ENCODE peak calls at places on chromosome 22, in six cellular contexts. One of them, this sample, is unnamed. For H3K4me1, the result is how much of the 10 kb centered on the place peaks cover.

GRCh38 chr22:43262990-43263644 is 76.2 kb upstream of the TTLL12 start:
- DNase-seq in psoas muscle: no peak
- DNase-seq in fibroblast of lung: no peak
- DNase-seq in neural progenitor cell: no peak
- DNase-seq in GM12878: peak
- DNase-seq in heart left ventricle: peak
- DNase-seq in this sample: peak

GRCh38 chr22:44261164-44261860 is 51.4 kb downstream of the SHISAL1 start:
- DNase-seq in psoas muscle: no peak
- DNase-seq in GM12878: no peak
- DNase-seq in fibroblast of lung: no peak
- DNase-seq in heart left ventricle: peak
- DNase-seq in neural progenitor cell: no peak
- DNase-seq in this sample: peak

GRCh38 chr22:27850000-27850465 is 48.5 kb upstream of the MN1 start:
- DNase-seq in psoas muscle: no peak
- DNase-seq in GM12878: no peak
- DNase-seq in neural progenitor cell: peak
- DNase-seq in fibroblast of lung: peak
- DNase-seq in heart left ventricle: peak
- DNase-seq in this sample: peak

GRCh38 chr22:50677493-50678217 is 5.0 kb downstream of the SHANK3 start:
- DNase-seq in fibroblast of lung: no peak
- DNase-seq in neural progenitor cell: no peak
- DNase-seq in heart left ventricle: no peak
- DNase-seq in psoas muscle: no peak
- DNase-seq in GM12878: no peak
- DNase-seq in this sample: no peak

GRCh38 chr22:38733329-38734202 is 22.2 kb downstream of the SUN2 start:
- DNase-seq in fibroblast of lung: peak
- DNase-seq in heart left ventricle: no peak
- DNase-seq in GM12878: no peak
- DNase-seq in neural progenitor cell: peak
- DNase-seq in psoas muscle: peak
- DNase-seq in this sample: peak

GRCh38 chr22:18076060-18076497 is 1.7 kb upstream of the PEX26 start:
- DNase-seq in neural progenitor cell: peak
- DNase-seq in heart left ventricle: peak
- DNase-seq in fibroblast of lung: peak
- DNase-seq in psoas muscle: peak
- DNase-seq in GM12878: no peak
- DNase-seq in this sample: peak

GRCh38 chr22:30283342-30283741 is 6.0 kb downstream of the CASTOR1 start:
- DNase-seq in fibroblast of lung: no peak
- DNase-seq in neural progenitor cell: no peak
- DNase-seq in psoas muscle: no peak
- DNase-seq in GM12878: no peak
- DNase-seq in heart left ventricle: no peak
- DNase-seq in this sample: no peak

GRCh38 chr22:38305481-38306448 is 11.5 kb downstream of the CSNK1E start:
- DNase-seq in fibroblast of lung: peak
- DNase-seq in neural progenitor cell: peak
- DNase-seq in heart left ventricle: no peak
- DNase-seq in GM12878: peak
- DNase-seq in psoas muscle: no peak
- DNase-seq in this sample: no peak

GRCh38 chr22:27719535-27720227 is 81.9 kb downstream of the MN1 start:
- DNase-seq in fibroblast of lung: peak
- DNase-seq in psoas muscle: peak
- DNase-seq in GM12878: no peak
- DNase-seq in neural progenitor cell: no peak
- DNase-seq in heart left ventricle: peak
- DNase-seq in this sample: no peak

GRCh38 chr22:17742528-17742902 is 31.8 kb downstream of the BID start:
- DNase-seq in psoas muscle: peak
- DNase-seq in heart left ventricle: peak
- DNase-seq in GM12878: no peak
- DNase-seq in neural progenitor cell: peak
- DNase-seq in fibroblast of lung: peak
- DNase-seq in this sample: peak

GRCh38 chr22:38610234-38610633 is 40.3 kb upstream of the DMC1 start:
- DNase-seq in GM12878: no peak
- DNase-seq in fibroblast of lung: no peak
- DNase-seq in heart left ventricle: no peak
- DNase-seq in psoas muscle: no peak
- DNase-seq in neural progenitor cell: no peak
- DNase-seq in this sample: no peak

GRCh38 chr22:44219101-44219870 is 38.6 kb downstream of the PARVG start:
- DNase-seq in neural progenitor cell: no peak
- DNase-seq in GM12878: no peak
- DNase-seq in fibroblast of lung: no peak
- DNase-seq in psoas muscle: no peak
- DNase-seq in heart left ventricle: no peak
- DNase-seq in this sample: no peak

GRCh38 chr22:31695423-31695822 is 33.4 kb upstream of the PISD start:
- DNase-seq in fibroblast of lung: no peak
- DNase-seq in GM12878: no peak
- DNase-seq in neural progenitor cell: no peak
- DNase-seq in psoas muscle: no peak
- DNase-seq in heart left ventricle: no peak
- DNase-seq in this sample: no peak

GRCh38 chr22:32557424-32557823 is 82.8 kb downstream of the FBXO7 start:
- DNase-seq in fibroblast of lung: no peak
- DNase-seq in GM12878: no peak
- DNase-seq in heart left ventricle: no peak
- DNase-seq in psoas muscle: no peak
- DNase-seq in neural progenitor cell: no peak
- DNase-seq in this sample: no peak

GRCh38 chr22:44623771-44624510 is 78.1 kb upstream of the PRR5 start:
- DNase-seq in heart left ventricle: no peak
- DNase-seq in neural progenitor cell: peak
- DNase-seq in psoas muscle: no peak
- DNase-seq in fibroblast of lung: peak
- DNase-seq in GM12878: no peak
- DNase-seq in this sample: no peak

GRCh38 chr22:41201146-41201545 is 4.0 kb upstream of the L3MBTL2 start:
- DNase-seq in neural progenitor cell: no peak
- DNase-seq in psoas muscle: no peak
- DNase-seq in fibroblast of lung: no peak
- DNase-seq in GM12878: no peak
- DNase-seq in heart left ventricle: no peak
- DNase-seq in this sample: no peak

GRCh38 chr22:48713266-48714205 is 1114.1 kb downstream of the BRD1 start:
- DNase-seq in psoas muscle: no peak
- DNase-seq in GM12878: no peak
- DNase-seq in fibroblast of lung: peak
- DNase-seq in heart left ventricle: no peak
- DNase-seq in neural progenitor cell: no peak
- DNase-seq in this sample: no peak

GRCh38 chr22:29270475-29271271 is 2.6 kb downstream of the EWSR1 start:
- DNase-seq in psoas muscle: no peak
- DNase-seq in fibroblast of lung: peak
- DNase-seq in neural progenitor cell: peak
- DNase-seq in heart left ventricle: no peak
- DNase-seq in GM12878: no peak
- DNase-seq in this sample: no peak

GRCh38 chr22:30435674-30436126 is 10.1 kb downstream of the MTFP1 start:
- DNase-seq in psoas muscle: no peak
- DNase-seq in neural progenitor cell: no peak
- DNase-seq in fibroblast of lung: no peak
- DNase-seq in GM12878: no peak
- DNase-seq in heart left ventricle: peak
- DNase-seq in this sample: peak

GRCh38 chr22:19885841-19886592 is 31.3 kb upstream of the GNB1L start:
- DNase-seq in fibroblast of lung: no peak
- DNase-seq in heart left ventricle: no peak
- DNase-seq in neural progenitor cell: no peak
- DNase-seq in GM12878: no peak
- DNase-seq in psoas muscle: peak
- DNase-seq in this sample: peak

GRCh38 chr22:19889951-19890350 is 35.3 kb upstream of the GNB1L start:
- DNase-seq in GM12878: no peak
- DNase-seq in heart left ventricle: no peak
- DNase-seq in psoas muscle: peak
- DNase-seq in neural progenitor cell: no peak
- DNase-seq in fibroblast of lung: no peak
- DNase-seq in this sample: peak

GRCh38 chr22:19887251-19887985 is 32.7 kb upstream of the GNB1L start:
- DNase-seq in neural progenitor cell: no peak
- DNase-seq in fibroblast of lung: no peak
- DNase-seq in GM12878: no peak
- DNase-seq in heart left ventricle: no peak
- DNase-seq in psoas muscle: peak
- DNase-seq in this sample: peak

GRCh38 chr22:19886605-19887250 is 32.1 kb upstream of the GNB1L start:
- DNase-seq in neural progenitor cell: no peak
- DNase-seq in heart left ventricle: no peak
- DNase-seq in fibroblast of lung: peak
- DNase-seq in GM12878: no peak
- DNase-seq in psoas muscle: peak
- DNase-seq in this sample: no peak

GRCh38 chr22:19888131-19888746 is 33.6 kb upstream of the GNB1L start:
- DNase-seq in psoas muscle: peak
- DNase-seq in GM12878: no peak
- DNase-seq in neural progenitor cell: no peak
- DNase-seq in fibroblast of lung: no peak
- DNase-seq in heart left ventricle: no peak
- DNase-seq in this sample: peak
- H3K4me1 ChIP-seq in psoas muscle: under half
- H3K4me1 ChIP-seq in GM12878: under half
- H3K4me1 ChIP-seq in neural progenitor cell: under half
- H3K4me1 ChIP-seq in fibroblast of lung: under half
- H3K4me1 ChIP-seq in heart left ventricle: under half
- H3K4me1 ChIP-seq in this sample: under half

GRCh38 chr22:46588279-46589140 is 31.7 kb upstream of the GRAMD4 start:
- DNase-seq in GM12878: no peak
- DNase-seq in heart left ventricle: peak
- DNase-seq in psoas muscle: no peak
- DNase-seq in fibroblast of lung: no peak
- DNase-seq in neural progenitor cell: peak
- DNase-seq in this sample: peak

GRCh38 chr22:46591890-46592289 is 28.3 kb upstream of the GRAMD4 start:
- DNase-seq in neural progenitor cell: peak
- DNase-seq in heart left ventricle: peak
- DNase-seq in psoas muscle: no peak
- DNase-seq in fibroblast of lung: no peak
- DNase-seq in GM12878: no peak
- DNase-seq in this sample: no peak

GRCh38 chr22:46589871-46590271 is 30.3 kb upstream of the GRAMD4 start:
- DNase-seq in heart left ventricle: no peak
- DNase-seq in neural progenitor cell: peak
- DNase-seq in fibroblast of lung: no peak
- DNase-seq in GM12878: no peak
- DNase-seq in psoas muscle: no peak
- DNase-seq in this sample: no peak

GRCh38 chr22:46589141-46589748 is 30.9 kb upstream of the GRAMD4 start:
- DNase-seq in heart left ventricle: no peak
- DNase-seq in fibroblast of lung: no peak
- DNase-seq in GM12878: no peak
- DNase-seq in psoas muscle: no peak
- DNase-seq in neural progenitor cell: peak
- DNase-seq in this sample: no peak

GRCh38 chr22:46590334-46590733 is 29.9 kb upstream of the GRAMD4 start:
- DNase-seq in neural progenitor cell: peak
- DNase-seq in fibroblast of lung: no peak
- DNase-seq in psoas muscle: no peak
- DNase-seq in GM12878: no peak
- DNase-seq in heart left ventricle: peak
- DNase-seq in this sample: peak
- H3K4me1 ChIP-seq in neural progenitor cell: under half
- H3K4me1 ChIP-seq in fibroblast of lung: under half
- H3K4me1 ChIP-seq in psoas muscle: under half
- H3K4me1 ChIP-seq in GM12878: half or more
- H3K4me1 ChIP-seq in heart left ventricle: half or more
- H3K4me1 ChIP-seq in this sample: under half

GRCh38 chr22:25183959-25184619 is 15.6 kb upstream of the CRYBB3 start:
- DNase-seq in fibroblast of lung: no peak
- DNase-seq in psoas muscle: no peak
- DNase-seq in GM12878: no peak
- DNase-seq in neural progenitor cell: no peak
- DNase-seq in heart left ventricle: no peak
- DNase-seq in this sample: peak

GRCh38 chr22:25192406-25192805 is 7.3 kb upstream of the CRYBB3 start:
- DNase-seq in fibroblast of lung: no peak
- DNase-seq in neural progenitor cell: no peak
- DNase-seq in psoas muscle: no peak
- DNase-seq in heart left ventricle: no peak
- DNase-seq in GM12878: no peak
- DNase-seq in this sample: no peak

GRCh38 chr22:25182131-25183110 is 17.2 kb upstream of the CRYBB3 start:
- DNase-seq in psoas muscle: no peak
- DNase-seq in fibroblast of lung: no peak
- DNase-seq in GM12878: no peak
- DNase-seq in neural progenitor cell: no peak
- DNase-seq in heart left ventricle: no peak
- DNase-seq in this sample: peak

GRCh38 chr22:25186140-25186539 is 13.5 kb upstream of the CRYBB3 start:
- DNase-seq in GM12878: no peak
- DNase-seq in heart left ventricle: no peak
- DNase-seq in psoas muscle: no peak
- DNase-seq in neural progenitor cell: no peak
- DNase-seq in fibroblast of lung: no peak
- DNase-seq in this sample: no peak

DNA sequence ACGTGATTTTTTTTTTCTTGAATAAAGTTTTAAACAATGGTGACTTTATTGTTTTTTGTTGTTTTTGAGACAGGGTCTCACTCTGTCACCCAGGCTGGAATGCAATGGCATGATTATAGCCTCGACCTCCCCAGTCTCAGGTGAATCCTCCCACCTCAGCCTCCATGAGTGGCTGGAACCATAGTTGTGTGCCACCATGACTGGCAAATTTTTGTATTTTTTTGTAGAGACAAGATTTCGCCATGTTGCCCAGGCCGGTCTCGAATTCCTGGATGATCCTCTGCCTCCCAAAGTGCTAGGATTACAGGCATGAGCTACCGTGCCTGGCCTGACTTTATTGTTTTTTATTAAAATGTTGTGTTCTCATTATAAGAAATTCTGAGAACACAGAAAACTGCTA is 12.2 kb upstream of the CRYBB3 start:
- DNase-seq in psoas muscle: no peak
- DNase-seq in fibroblast of lung: no peak
- DNase-seq in neural progenitor cell: no peak
- DNase-seq in heart left ventricle: no peak
- DNase-seq in GM12878: no peak
- DNase-seq in this sample: no peak
- H3K4me1 ChIP-seq in psoas muscle: under half
- H3K4me1 ChIP-seq in fibroblast of lung: under half
- H3K4me1 ChIP-seq in neural progenitor cell: under half
- H3K4me1 ChIP-seq in heart left ventricle: under half
- H3K4me1 ChIP-seq in GM12878: under half
- H3K4me1 ChIP-seq in this sample: under half

DNA sequence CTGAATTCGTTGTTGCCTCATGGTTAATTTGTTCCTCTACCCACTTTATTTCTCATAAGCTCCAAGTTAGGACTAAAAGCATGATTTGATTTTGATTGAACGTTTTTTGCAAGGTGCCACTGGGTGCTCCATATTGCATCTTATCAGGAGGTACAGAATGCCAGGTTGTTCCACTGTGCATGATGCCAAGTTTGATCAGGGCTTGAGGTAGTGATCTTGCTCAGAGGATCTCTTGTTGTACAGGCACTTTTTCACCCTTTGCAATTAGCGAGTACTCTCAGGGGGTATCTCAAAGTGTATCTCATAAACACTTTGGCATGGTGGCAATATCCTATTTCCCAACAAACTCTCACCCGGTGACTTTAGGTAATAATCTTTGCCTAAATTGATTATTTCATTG is 4.0 kb downstream of the GRAP2 start:
- DNase-seq in psoas muscle: no peak
- DNase-seq in GM12878: no peak
- DNase-seq in fibroblast of lung: no peak
- DNase-seq in heart left ventricle: no peak
- DNase-seq in neural progenitor cell: no peak
- DNase-seq in this sample: no peak
- H3K4me1 ChIP-seq in psoas muscle: under half
- H3K4me1 ChIP-seq in GM12878: under half
- H3K4me1 ChIP-seq in fibroblast of lung: under half
- H3K4me1 ChIP-seq in heart left ventricle: under half
- H3K4me1 ChIP-seq in neural progenitor cell: under half
- H3K4me1 ChIP-seq in this sample: under half